ENCODE peak calls at places on chromosomes 16 and 17, in four cellular contexts. B, Z, L and Y are unnamed samples.

GRCh38 chr17:30361766-30362279 is 16.9 kb upstream of the CPD start:
- DNase-seq in B (no peak), L (no peak), Z (no peak), Y (no peak)

GRCh38 chr17:11986939-11987329 is 10.3 kb downstream of the ZNF18 start:
- DNase-seq in L (no peak), B (peak; percentile 14), Z (no peak), Y (peak; percentile 37)

GRCh38 chr17:67133161-67133560 is 88.8 kb downstream of the CACNG1 start:
- DNase-seq in Z (no peak), L (no peak), B (no peak), Y (no peak)

GRCh38 chr16:14202697-14203096 is 131.6 kb downstream of the MRTFB start:
- DNase-seq in B (no peak), Z (no peak), L (no peak), Y (peak; percentile 54)

GRCh38 chr17:40340880-40341807 is 23.4 kb downstream of the GJD3 start:
- DNase-seq in B (peak; percentile 85), Z (peak; percentile 97), L (peak; percentile 90), Y (peak; percentile 83)

GRCh38 chr17:29347831-29348281 is 42.3 kb upstream of the TAOK1 start:
- DNase-seq in Z (no peak), B (no peak), L (no peak), Y (no peak)

GRCh38 chr16:2874584-2875362 is 8.2 kb upstream of the FLYWCH2 start:
- DNase-seq in B (peak; percentile 82), L (peak; percentile 83), Z (peak; percentile 85), Y (peak; percentile 49)

GRCh38 chr17:29121442-29121841 is 58.8 kb downstream of the MYO18A start:
- DNase-seq in Z (no peak), L (no peak), B (no peak), Y (no peak)

GRCh38 chr17:78933025-78933958 is 8.1 kb upstream of the TIMP2 start:
- DNase-seq in Z (peak; percentile 49), L (peak; percentile 64), B (no peak), Y (peak; percentile 93)

GRCh38 chr17:2500446-2500845 is 11.2 kb downstream of the METTL16 start:
- DNase-seq in L (no peak), B (no peak), Z (no peak), Y (no peak)

GRCh38 chr17:77504652-77505459 is 364.1 kb downstream of the SEC14L1 start:
- DNase-seq in Z (no peak), B (no peak), L (no peak), Y (no peak)

GRCh38 chr17:55648086-55648485 is 74.6 kb downstream of the TMEM100 start:
- DNase-seq in B (no peak), Z (no peak), L (no peak), Y (no peak)

GRCh38 chr17:67491009-67491677 is 114.1 kb downstream of the PITPNC1 start:
- DNase-seq in B (no peak), Z (peak; percentile 87), L (peak; percentile 67), Y (peak; percentile 19)

GRCh38 chr16:35689764-35690163 is 2230.4 kb downstream of the TP53TG3F start:
- DNase-seq in Z (no peak), L (no peak), B (no peak), Y (no peak)

GRCh38 chr17:80678621-80679020 is 134.0 kb downstream of the RPTOR start:
- DNase-seq in B (no peak), L (no peak), Z (no peak), Y (no peak)

GRCh38 chr16:19599968-19600716 is 44.6 kb downstream of the VPS35L start:
- DNase-seq in L (no peak), Z (no peak), B (no peak), Y (peak; percentile 23)

GRCh38 chr16:70250748-70251650 is 741 bp downstream of the EXOSC6 start:
- DNase-seq in Z (peak; percentile 58), B (peak; percentile 66), L (peak; percentile 52), Y (peak; percentile 53)

GRCh38 chr17:57927048-57927723 is 28.0 kb downstream of the CUEDC1 start:
- DNase-seq in L (peak; percentile 53), Z (peak; percentile 63), B (no peak), Y (no peak)

GRCh38 chr17:57004944-57005579 is 27.1 kb downstream of the SCPEP1 start:
- DNase-seq in B (no peak), L (peak; percentile 30), Z (no peak), Y (no peak)

GRCh38 chr16:8492690-8493089 is 97.6 kb downstream of the TMEM114 start:
- DNase-seq in L (no peak), B (no peak), Z (no peak), Y (no peak)

GRCh38 chr16:11225677-11226549 is 30.1 kb downstream of the SOCS1 start:
- DNase-seq in L (no peak), B (no peak), Z (no peak), Y (no peak)

GRCh38 chr16:11219188-11219587 is 36.8 kb downstream of the SOCS1 start:
- DNase-seq in Z (no peak), L (no peak), B (no peak), Y (no peak)

GRCh38 chr16:11229432-11229831 is 26.6 kb downstream of the SOCS1 start:
- DNase-seq in B (no peak), Z (no peak), L (no peak), Y (no peak)

GRCh38 chr16:11224894-11225676 is 30.9 kb downstream of the SOCS1 start:
- DNase-seq in B (no peak), Z (no peak), L (peak; percentile 47), Y (no peak)

DNA sequence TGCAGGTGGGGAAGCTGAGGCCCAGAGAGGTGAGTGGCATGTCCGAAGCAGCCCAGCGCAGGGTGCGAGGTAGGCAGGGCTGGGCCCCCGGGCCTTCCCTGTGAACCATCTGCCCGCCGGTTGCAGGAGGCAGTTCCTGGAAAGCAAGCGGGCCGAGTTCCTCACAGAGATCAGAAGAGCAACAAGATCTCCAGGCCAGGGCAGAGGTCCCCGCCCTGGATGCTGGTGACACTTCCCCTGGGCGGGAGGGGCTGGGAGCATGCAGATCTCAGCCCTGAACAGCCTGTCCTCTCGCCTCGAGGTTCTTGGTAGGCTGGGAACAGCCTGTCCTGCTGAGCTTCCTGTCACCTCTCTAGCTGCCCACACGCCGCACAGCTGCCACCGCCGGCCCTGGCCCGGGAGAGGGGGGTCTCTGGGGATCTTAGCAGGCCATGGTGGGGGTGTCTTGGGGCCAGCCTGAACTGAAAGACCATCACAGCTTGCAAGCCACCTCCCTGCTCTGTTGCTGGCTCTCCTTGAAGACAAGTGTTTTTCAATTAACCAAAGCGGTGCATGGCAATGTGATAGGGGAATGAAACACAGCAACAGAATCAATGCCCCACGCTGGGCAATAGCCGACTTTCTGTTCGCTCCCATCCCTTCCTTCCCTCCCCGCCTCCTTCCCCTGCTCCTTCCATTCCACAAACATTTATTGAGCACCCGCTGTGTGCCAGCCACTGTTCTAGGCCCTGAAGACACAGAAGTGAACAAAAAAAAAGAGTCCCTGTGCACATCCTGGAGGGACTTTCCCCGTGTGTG is 31.7 kb downstream of the SOCS1 start:
- DNase-seq in L (peak; percentile 71), B (peak; percentile 90), Z (peak; percentile 94), Y (peak; percentile 55)
- TF ChIP-seq EP300 in L (peak; percentile 76), B (no peak), Z (peak; percentile 100), Y (no peak)

DNA sequence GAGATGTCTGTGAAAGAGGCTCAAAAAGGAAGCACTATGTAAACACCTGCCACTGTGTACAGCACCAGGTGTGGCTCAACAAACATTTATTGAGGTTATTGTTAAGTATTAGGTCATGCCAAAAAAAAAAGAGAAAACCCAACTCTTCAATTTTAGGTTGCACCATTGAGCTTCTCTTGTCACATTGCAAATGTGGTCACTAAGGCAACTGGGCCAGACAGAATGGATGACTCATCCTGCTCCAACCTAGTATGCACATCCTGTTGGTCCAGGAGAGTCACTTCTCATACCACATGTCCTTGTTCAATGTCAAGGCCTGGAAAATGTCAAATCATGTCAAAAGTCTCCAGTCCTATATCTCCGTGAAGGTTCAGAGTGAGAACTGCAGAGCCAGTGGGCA is 25.0 kb downstream of the HOXB1 start:
- DNase-seq in L (no peak), B (peak; percentile 71), Z (no peak), Y (peak; percentile 33)
- TF ChIP-seq EP300 in L (no peak), B (no peak), Z (no peak), Y (no peak)

GRCh38 chr17:62968445-62968923 is 2.4 kb downstream of the TANC2 start:
- DNase-seq in B (peak; percentile 88), L (peak; percentile 37), Z (peak; percentile 56), Y (peak; percentile 83)
- TF ChIP-seq EP300 in B (no peak), L (no peak), Z (no peak), Y (no peak)

GRCh38 chr16:9949396-9949795 is 232.8 kb downstream of the GRIN2A start:
- DNase-seq in L (no peak), Z (no peak), B (no peak), Y (no peak)
- TF ChIP-seq EP300 in L (no peak), Z (no peak), B (no peak), Y (no peak)

DNA sequence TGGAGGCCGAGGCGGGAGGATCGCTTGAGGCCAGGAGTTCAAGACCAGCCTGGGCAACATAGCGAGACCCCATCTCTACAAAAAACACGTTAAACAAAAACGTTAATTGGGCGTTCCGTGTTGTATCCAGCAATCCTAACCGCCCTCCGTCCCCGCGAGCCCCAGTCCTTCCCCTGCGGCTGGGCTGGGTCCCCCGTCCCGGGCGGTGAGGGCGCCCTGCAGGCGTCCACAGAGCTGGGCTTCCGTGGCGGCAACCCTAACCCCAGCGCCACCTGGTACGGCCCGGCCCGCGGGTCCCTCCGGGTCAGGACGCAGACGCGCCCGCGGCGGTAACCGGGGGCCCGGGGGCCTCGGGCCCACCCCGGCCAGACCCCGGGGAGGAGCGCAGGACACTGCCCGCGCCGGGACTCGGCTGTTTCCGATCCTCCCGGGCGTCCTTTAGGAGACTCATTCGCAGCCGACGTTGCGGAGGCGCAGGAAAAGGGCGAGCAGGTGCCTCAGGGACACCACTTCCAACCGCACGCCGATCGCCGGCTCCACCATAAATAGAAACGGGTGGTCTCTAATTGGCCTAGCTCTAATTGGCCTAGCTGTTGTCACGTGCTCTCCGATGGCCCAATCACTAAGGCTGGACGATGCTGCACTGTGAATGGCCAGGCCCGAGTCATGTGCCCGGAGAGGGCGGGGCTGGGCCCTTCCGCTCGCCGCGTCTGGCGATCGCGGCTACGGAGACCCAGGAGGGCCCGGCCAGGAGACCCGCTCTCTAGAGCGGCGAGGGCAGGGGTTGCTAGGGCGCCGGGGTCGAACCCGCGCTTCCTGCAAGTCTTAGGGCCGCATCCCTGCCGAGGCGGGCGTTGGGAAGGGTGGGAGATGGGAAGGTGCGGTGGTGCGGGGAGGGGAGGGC is 19.0 kb upstream of the CSNK1D start:
- DNase-seq in B (peak; percentile 98), Z (peak; percentile 98), L (peak; percentile 96), Y (peak; percentile 99)
- TF ChIP-seq EP300 in B (no peak), Z (no peak), L (no peak), Y (no peak)

GRCh38 chr16:81237282-81237681 is 1.2 kb upstream of the BCO1 start:
- DNase-seq in B (no peak), L (peak; percentile 89), Z (no peak), Y (no peak)
- TF ChIP-seq EP300 in B (no peak), L (no peak), Z (no peak), Y (no peak)

DNA sequence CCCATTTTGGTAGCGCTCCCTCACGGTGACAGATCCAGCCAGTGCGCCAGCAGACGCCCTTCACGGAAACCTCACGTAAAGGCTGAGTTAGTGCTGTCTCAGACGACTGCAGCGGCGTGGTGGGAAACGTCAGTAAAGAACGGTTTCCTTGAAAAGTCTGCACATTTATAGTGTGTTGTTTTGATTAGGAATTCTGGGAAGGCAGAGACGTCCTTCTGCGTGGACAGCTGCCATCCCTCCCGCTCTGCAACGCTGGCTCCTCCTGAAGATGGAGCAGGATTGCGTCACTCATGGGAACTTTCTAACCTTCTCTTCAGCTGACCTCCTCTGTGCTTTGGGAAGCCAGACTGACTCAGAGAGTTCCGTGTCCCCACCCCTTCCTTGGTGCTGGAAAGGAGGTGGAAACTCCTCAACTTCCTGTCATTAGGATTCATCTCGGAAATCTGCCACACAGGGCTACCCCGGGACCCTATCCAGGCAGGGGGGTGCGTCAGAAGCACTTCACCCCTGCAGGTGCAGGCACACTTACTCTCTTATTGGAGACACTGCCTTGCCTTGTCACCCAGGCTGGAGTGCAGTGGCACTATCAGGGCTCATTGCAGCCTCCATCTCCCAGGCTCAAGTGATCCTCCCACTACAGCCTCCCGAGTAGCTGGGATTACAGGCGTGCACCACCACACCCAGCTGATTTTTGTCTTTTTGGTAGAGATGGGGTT is 24.3 kb upstream of the CRISPLD2 start:
- DNase-seq in Z (no peak), L (peak; percentile 43), B (no peak), Y (no peak)
- TF ChIP-seq EP300 in Z (peak; percentile 34), L (peak; percentile 94), B (no peak), Y (no peak)